ENCODE peak calls at places on chromosomes 2 and 18, in eight cellular contexts. One of them, this sample, is unnamed.

GRCh38 chr2:6946722-6947121 is 29.5 kb downstream of the RNF144A start:
- DNase-seq in pancreas: no peak
- DNase-seq in heart left ventricle: no peak
- DNase-seq in keratinocyte: no peak
- DNase-seq in brain microvascular endothelial cell: peak; percentile 49
- DNase-seq in lung: no peak
- DNase-seq in CD8-positive, alpha-beta T cell: no peak
- DNase-seq in hepatocyte: no peak
- DNase-seq in this sample: no peak

GRCh38 chr18:26082475-26082874 is 7.9 kb downstream of the SS18 start:
- DNase-seq in hepatocyte: no peak
- DNase-seq in keratinocyte: no peak
- DNase-seq in brain microvascular endothelial cell: peak; percentile 35
- DNase-seq in CD8-positive, alpha-beta T cell: no peak
- DNase-seq in pancreas: no peak
- DNase-seq in lung: no peak
- DNase-seq in heart left ventricle: no peak
- DNase-seq in this sample: no peak

GRCh38 chr2:11703700-11704099 is 33.7 kb upstream of the NTSR2 start:
- DNase-seq in heart left ventricle: no peak
- DNase-seq in hepatocyte: no peak
- DNase-seq in brain microvascular endothelial cell: peak; percentile 42
- DNase-seq in lung: no peak
- DNase-seq in CD8-positive, alpha-beta T cell: no peak
- DNase-seq in pancreas: no peak
- DNase-seq in keratinocyte: no peak
- DNase-seq in this sample: no peak

GRCh38 chr18:48153641-48154481 is 223.4 kb upstream of the SMAD2 start:
- DNase-seq in CD8-positive, alpha-beta T cell: no peak
- DNase-seq in lung: no peak
- DNase-seq in brain microvascular endothelial cell: no peak
- DNase-seq in heart left ventricle: no peak
- DNase-seq in pancreas: no peak
- DNase-seq in keratinocyte: no peak
- DNase-seq in hepatocyte: no peak
- DNase-seq in this sample: no peak

GRCh38 chr18:10405014-10405493 is 49.4 kb upstream of the APCDD1 start:
- DNase-seq in keratinocyte: no peak
- DNase-seq in brain microvascular endothelial cell: no peak
- DNase-seq in hepatocyte: no peak
- DNase-seq in heart left ventricle: no peak
- DNase-seq in CD8-positive, alpha-beta T cell: no peak
- DNase-seq in pancreas: no peak
- DNase-seq in lung: peak; percentile 29
- DNase-seq in this sample: no peak

GRCh38 chr2:105747997-105748396 is 3.3 kb downstream of the NCK2 start:
- DNase-seq in CD8-positive, alpha-beta T cell: no peak
- DNase-seq in lung: no peak
- DNase-seq in heart left ventricle: no peak
- DNase-seq in keratinocyte: no peak
- DNase-seq in pancreas: no peak
- DNase-seq in brain microvascular endothelial cell: no peak
- DNase-seq in hepatocyte: no peak
- DNase-seq in this sample: no peak

GRCh38 chr2:82993631-82994030 is 1465.4 kb downstream of the SUCLG1 start:
- DNase-seq in pancreas: no peak
- DNase-seq in keratinocyte: peak; percentile 99
- DNase-seq in hepatocyte: peak; percentile 12
- DNase-seq in brain microvascular endothelial cell: no peak
- DNase-seq in lung: no peak
- DNase-seq in CD8-positive, alpha-beta T cell: no peak
- DNase-seq in heart left ventricle: no peak
- DNase-seq in this sample: no peak

GRCh38 chr18:59268127-59268721 is 5.0 kb downstream of the RAX start:
- DNase-seq in heart left ventricle: no peak
- DNase-seq in brain microvascular endothelial cell: no peak
- DNase-seq in keratinocyte: no peak
- DNase-seq in hepatocyte: no peak
- DNase-seq in lung: no peak
- DNase-seq in CD8-positive, alpha-beta T cell: no peak
- DNase-seq in pancreas: no peak
- DNase-seq in this sample: no peak

GRCh38 chr2:120641366-120641771 is 94.3 kb upstream of the GLI2 start:
- DNase-seq in keratinocyte: no peak
- DNase-seq in lung: no peak
- DNase-seq in brain microvascular endothelial cell: peak; percentile 67
- DNase-seq in heart left ventricle: no peak
- DNase-seq in hepatocyte: no peak
- DNase-seq in CD8-positive, alpha-beta T cell: no peak
- DNase-seq in pancreas: no peak
- DNase-seq in this sample: no peak

GRCh38 chr2:130884013-130884412 is 47.3 kb downstream of the ARHGEF4 start:
- DNase-seq in pancreas: no peak
- DNase-seq in keratinocyte: no peak
- DNase-seq in brain microvascular endothelial cell: no peak
- DNase-seq in lung: no peak
- DNase-seq in heart left ventricle: no peak
- DNase-seq in CD8-positive, alpha-beta T cell: no peak
- DNase-seq in hepatocyte: no peak
- DNase-seq in this sample: no peak

GRCh38 chr2:229370484-229370883 is 99.4 kb upstream of the PID1 start:
- DNase-seq in brain microvascular endothelial cell: no peak
- DNase-seq in CD8-positive, alpha-beta T cell: no peak
- DNase-seq in heart left ventricle: no peak
- DNase-seq in lung: no peak
- DNase-seq in keratinocyte: no peak
- DNase-seq in hepatocyte: no peak
- DNase-seq in pancreas: no peak
- DNase-seq in this sample: no peak

GRCh38 chr2:233076749-233077148 is 16.6 kb downstream of the INPP5D start:
- DNase-seq in lung: no peak
- DNase-seq in heart left ventricle: no peak
- DNase-seq in hepatocyte: no peak
- DNase-seq in keratinocyte: no peak
- DNase-seq in brain microvascular endothelial cell: no peak
- DNase-seq in pancreas: no peak
- DNase-seq in CD8-positive, alpha-beta T cell: no peak
- DNase-seq in this sample: peak; percentile 15

GRCh38 chr2:189175869-189176431 is 3.6 kb downstream of the COL5A2 start:
- DNase-seq in hepatocyte: no peak
- DNase-seq in heart left ventricle: no peak
- DNase-seq in lung: no peak
- DNase-seq in CD8-positive, alpha-beta T cell: no peak
- DNase-seq in keratinocyte: no peak
- DNase-seq in brain microvascular endothelial cell: no peak
- DNase-seq in pancreas: no peak
- DNase-seq in this sample: no peak

GRCh38 chr2:225411452-225411851 is 11.9 kb downstream of the NYAP2 start:
- DNase-seq in CD8-positive, alpha-beta T cell: no peak
- DNase-seq in keratinocyte: no peak
- DNase-seq in lung: no peak
- DNase-seq in brain microvascular endothelial cell: no peak
- DNase-seq in hepatocyte: no peak
- DNase-seq in pancreas: no peak
- DNase-seq in heart left ventricle: no peak
- DNase-seq in this sample: no peak
- TF ChIP-seq CTCF in CD8-positive, alpha-beta T cell: no peak
- TF ChIP-seq CTCF in keratinocyte: no peak
- TF ChIP-seq CTCF in lung: no peak
- TF ChIP-seq CTCF in brain microvascular endothelial cell: peak; percentile 19
- TF ChIP-seq CTCF in hepatocyte: no peak
- TF ChIP-seq CTCF in pancreas: no peak
- TF ChIP-seq CTCF in heart left ventricle: no peak
- TF ChIP-seq CTCF in this sample: no peak

DNA sequence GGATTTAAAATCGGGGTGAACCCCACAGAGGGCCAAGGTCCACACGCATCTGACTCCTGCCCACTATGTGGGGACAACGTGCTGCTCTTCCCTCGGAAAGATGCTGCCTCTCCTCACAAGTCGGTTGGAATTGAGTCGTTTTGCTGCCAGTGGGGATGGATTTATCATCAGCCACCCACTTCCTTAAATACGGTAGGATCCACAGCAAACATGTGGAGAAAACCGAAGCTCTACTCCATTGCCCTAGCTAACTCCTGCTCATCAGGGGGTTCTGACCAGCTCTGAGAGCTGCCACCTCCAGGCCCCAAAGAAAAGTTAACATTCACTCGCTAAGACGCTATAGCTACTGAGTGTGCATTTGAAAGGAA is 80.9 kb downstream of the CHRNA1 start:
- DNase-seq in lung: no peak
- DNase-seq in pancreas: no peak
- DNase-seq in keratinocyte: no peak
- DNase-seq in hepatocyte: peak; percentile 48
- DNase-seq in CD8-positive, alpha-beta T cell: no peak
- DNase-seq in brain microvascular endothelial cell: peak; percentile 27
- DNase-seq in heart left ventricle: no peak
- DNase-seq in this sample: no peak
- TF ChIP-seq CTCF in lung: no peak
- TF ChIP-seq CTCF in pancreas: no peak
- TF ChIP-seq CTCF in keratinocyte: no peak
- TF ChIP-seq CTCF in hepatocyte: peak; percentile 32
- TF ChIP-seq CTCF in CD8-positive, alpha-beta T cell: no peak
- TF ChIP-seq CTCF in brain microvascular endothelial cell: peak; percentile 58
- TF ChIP-seq CTCF in heart left ventricle: no peak
- TF ChIP-seq CTCF in this sample: no peak

DNA sequence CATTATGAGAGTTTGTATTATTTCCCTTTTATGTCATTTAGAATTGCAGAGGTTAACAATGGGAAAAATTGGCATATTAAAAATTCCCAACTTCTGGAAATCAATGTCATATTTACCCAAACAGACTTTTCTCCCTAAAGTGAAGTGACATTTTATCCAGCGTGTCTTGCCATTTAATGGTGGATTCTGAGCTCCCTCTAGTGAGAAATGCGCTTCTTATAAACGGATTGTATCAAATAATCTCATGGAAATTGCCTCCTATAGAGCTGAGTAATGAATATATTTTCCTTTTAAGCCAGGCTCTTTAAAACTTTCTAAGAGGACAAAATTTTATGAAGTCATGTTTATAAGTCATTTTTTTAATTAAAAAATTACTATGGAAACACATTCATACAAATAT is 5.7 kb upstream of the GCFC2 start:
- DNase-seq in CD8-positive, alpha-beta T cell: no peak
- DNase-seq in lung: no peak
- DNase-seq in pancreas: no peak
- DNase-seq in brain microvascular endothelial cell: no peak
- DNase-seq in heart left ventricle: no peak
- DNase-seq in keratinocyte: no peak
- DNase-seq in hepatocyte: no peak
- DNase-seq in this sample: no peak
- TF ChIP-seq CTCF in CD8-positive, alpha-beta T cell: no peak
- TF ChIP-seq CTCF in lung: no peak
- TF ChIP-seq CTCF in pancreas: no peak
- TF ChIP-seq CTCF in brain microvascular endothelial cell: no peak
- TF ChIP-seq CTCF in heart left ventricle: no peak
- TF ChIP-seq CTCF in keratinocyte: no peak
- TF ChIP-seq CTCF in hepatocyte: no peak
- TF ChIP-seq CTCF in this sample: no peak

DNA sequence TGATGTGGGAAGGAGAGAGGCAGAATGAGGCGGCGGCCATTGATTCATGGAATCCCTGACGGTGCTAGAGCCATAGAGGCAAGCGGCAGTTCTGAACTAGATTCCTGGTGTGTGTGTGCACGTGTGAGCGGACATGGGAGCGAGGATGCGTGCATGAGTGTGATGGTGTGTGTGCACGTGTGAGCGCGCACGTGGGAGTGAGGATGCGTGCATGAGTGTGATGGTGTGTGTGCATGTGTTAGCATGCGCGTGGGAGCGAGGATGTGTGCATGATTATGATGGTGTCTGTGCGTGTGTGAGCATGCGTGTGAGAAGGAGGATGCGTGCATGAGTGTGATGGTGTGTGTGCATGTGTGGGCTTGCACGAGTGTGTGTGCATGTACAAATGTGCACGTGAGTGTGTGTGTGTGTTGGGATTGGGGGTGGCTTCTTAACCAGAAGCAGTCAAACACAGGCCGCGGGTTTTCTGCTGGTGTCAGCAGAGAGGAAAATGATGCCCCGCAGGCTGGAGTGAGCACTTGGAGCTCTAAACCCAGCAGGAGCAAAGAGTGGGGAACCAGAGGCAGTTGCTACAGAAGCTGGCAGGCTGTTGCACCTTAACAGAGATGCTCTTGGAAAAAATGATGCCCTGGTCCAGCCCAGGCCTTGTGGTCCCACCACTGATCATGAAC is 29.5 kb downstream of the DIPK1C start:
- DNase-seq in brain microvascular endothelial cell: no peak
- DNase-seq in pancreas: no peak
- DNase-seq in heart left ventricle: no peak
- DNase-seq in CD8-positive, alpha-beta T cell: no peak
- DNase-seq in hepatocyte: no peak
- DNase-seq in lung: no peak
- DNase-seq in keratinocyte: no peak
- DNase-seq in this sample: no peak
- TF ChIP-seq CTCF in brain microvascular endothelial cell: no peak
- TF ChIP-seq CTCF in pancreas: no peak
- TF ChIP-seq CTCF in heart left ventricle: no peak
- TF ChIP-seq CTCF in CD8-positive, alpha-beta T cell: no peak
- TF ChIP-seq CTCF in hepatocyte: no peak
- TF ChIP-seq CTCF in lung: no peak
- TF ChIP-seq CTCF in keratinocyte: no peak
- TF ChIP-seq CTCF in this sample: no peak

This sample was measured in natural killer cell.